ENCODE peak calls at places on chromosomes 7 and 10, in eight cellular contexts. One of them, this sample, is unnamed.

GRCh38 chr7:68224041-68224534 is 1227.5 kb downstream of the TYW1 start:
- DNase-seq in NCI-H1092: peak; percentile 94
- DNase-seq in RWPE1: no peak
- DNase-seq in T-helper 9 cell: no peak
- DNase-seq in stimulated activated naive CD8-positive, alpha-beta T cell treated with anti-CD3 and anti-CD28 coated beads, Interleukin-15, amount 100 ng/mL, for 72 hours: no peak
- DNase-seq in sigmoid colon: no peak
- DNase-seq in esophagus squamous epithelium: no peak
- DNase-seq in GDM1: no peak
- DNase-seq in this sample: no peak

GRCh38 chr10:96130326-96130758 is 245 bp downstream of the ZNF518A start:
- DNase-seq in NCI-H1092: peak; percentile 65
- DNase-seq in RWPE1: peak; percentile 78
- DNase-seq in T-helper 9 cell: peak; percentile 51
- DNase-seq in stimulated activated naive CD8-positive, alpha-beta T cell treated with anti-CD3 and anti-CD28 coated beads, Interleukin-15, amount 100 ng/mL, for 72 hours: peak; percentile 82
- DNase-seq in sigmoid colon: peak; percentile 78
- DNase-seq in esophagus squamous epithelium: peak; percentile 23
- DNase-seq in GDM1: peak; percentile 77
- DNase-seq in this sample: peak; percentile 58

GRCh38 chr7:64559206-64559605 is 3.7 kb downstream of the ZNF680 start:
- DNase-seq in NCI-H1092: no peak
- DNase-seq in RWPE1: no peak
- DNase-seq in T-helper 9 cell: no peak
- DNase-seq in stimulated activated naive CD8-positive, alpha-beta T cell treated with anti-CD3 and anti-CD28 coated beads, Interleukin-15, amount 100 ng/mL, for 72 hours: no peak
- DNase-seq in sigmoid colon: no peak
- DNase-seq in esophagus squamous epithelium: no peak
- DNase-seq in GDM1: no peak
- DNase-seq in this sample: no peak

GRCh38 chr7:139673230-139673629 is 104.6 kb downstream of the HIPK2 start:
- DNase-seq in NCI-H1092: no peak
- DNase-seq in RWPE1: no peak
- DNase-seq in T-helper 9 cell: no peak
- DNase-seq in stimulated activated naive CD8-positive, alpha-beta T cell treated with anti-CD3 and anti-CD28 coated beads, Interleukin-15, amount 100 ng/mL, for 72 hours: peak; percentile 72
- DNase-seq in sigmoid colon: no peak
- DNase-seq in esophagus squamous epithelium: no peak
- DNase-seq in GDM1: no peak
- DNase-seq in this sample: no peak

GRCh38 chr10:89706011-89706410 is 4.6 kb downstream of the KIF20B start:
- DNase-seq in NCI-H1092: no peak
- DNase-seq in RWPE1: no peak
- DNase-seq in T-helper 9 cell: no peak
- DNase-seq in stimulated activated naive CD8-positive, alpha-beta T cell treated with anti-CD3 and anti-CD28 coated beads, Interleukin-15, amount 100 ng/mL, for 72 hours: no peak
- DNase-seq in sigmoid colon: no peak
- DNase-seq in esophagus squamous epithelium: no peak
- DNase-seq in GDM1: no peak
- DNase-seq in this sample: no peak

GRCh38 chr7:42012786-42013360 is 224.1 kb downstream of the GLI3 start:
- DNase-seq in NCI-H1092: no peak
- DNase-seq in RWPE1: no peak
- DNase-seq in T-helper 9 cell: no peak
- DNase-seq in stimulated activated naive CD8-positive, alpha-beta T cell treated with anti-CD3 and anti-CD28 coated beads, Interleukin-15, amount 100 ng/mL, for 72 hours: no peak
- DNase-seq in sigmoid colon: no peak
- DNase-seq in esophagus squamous epithelium: no peak
- DNase-seq in GDM1: no peak
- DNase-seq in this sample: no peak

GRCh38 chr10:126235091-126235978 is 152.9 kb downstream of the ADAM12 start:
- DNase-seq in NCI-H1092: no peak
- DNase-seq in RWPE1: no peak
- DNase-seq in T-helper 9 cell: no peak
- DNase-seq in stimulated activated naive CD8-positive, alpha-beta T cell treated with anti-CD3 and anti-CD28 coated beads, Interleukin-15, amount 100 ng/mL, for 72 hours: no peak
- DNase-seq in sigmoid colon: no peak
- DNase-seq in esophagus squamous epithelium: no peak
- DNase-seq in GDM1: no peak
- DNase-seq in this sample: no peak

GRCh38 chr10:61301560-61301959 is 151.6 kb downstream of the TMEM26 start:
- DNase-seq in NCI-H1092: no peak
- DNase-seq in RWPE1: no peak
- DNase-seq in T-helper 9 cell: no peak
- DNase-seq in stimulated activated naive CD8-positive, alpha-beta T cell treated with anti-CD3 and anti-CD28 coated beads, Interleukin-15, amount 100 ng/mL, for 72 hours: no peak
- DNase-seq in sigmoid colon: no peak
- DNase-seq in esophagus squamous epithelium: no peak
- DNase-seq in GDM1: no peak
- DNase-seq in this sample: no peak

GRCh38 chr7:92737706-92738105 is 98.7 kb downstream of the CDK6 start:
- DNase-seq in NCI-H1092: no peak
- DNase-seq in RWPE1: no peak
- DNase-seq in T-helper 9 cell: no peak
- DNase-seq in stimulated activated naive CD8-positive, alpha-beta T cell treated with anti-CD3 and anti-CD28 coated beads, Interleukin-15, amount 100 ng/mL, for 72 hours: no peak
- DNase-seq in sigmoid colon: no peak
- DNase-seq in esophagus squamous epithelium: no peak
- DNase-seq in GDM1: no peak
- DNase-seq in this sample: no peak

GRCh38 chr10:10911471-10911921 is 106.2 kb upstream of the CELF2 start:
- DNase-seq in NCI-H1092: no peak
- DNase-seq in RWPE1: peak; percentile 87
- DNase-seq in T-helper 9 cell: no peak
- DNase-seq in stimulated activated naive CD8-positive, alpha-beta T cell treated with anti-CD3 and anti-CD28 coated beads, Interleukin-15, amount 100 ng/mL, for 72 hours: no peak
- DNase-seq in sigmoid colon: peak; percentile 93
- DNase-seq in esophagus squamous epithelium: no peak
- DNase-seq in GDM1: no peak
- DNase-seq in this sample: no peak

GRCh38 chr7:47782792-47783191 is 165.5 kb downstream of the PKD1L1 start:
- DNase-seq in NCI-H1092: no peak
- DNase-seq in RWPE1: no peak
- DNase-seq in T-helper 9 cell: no peak
- DNase-seq in stimulated activated naive CD8-positive, alpha-beta T cell treated with anti-CD3 and anti-CD28 coated beads, Interleukin-15, amount 100 ng/mL, for 72 hours: no peak
- DNase-seq in sigmoid colon: no peak
- DNase-seq in esophagus squamous epithelium: no peak
- DNase-seq in GDM1: no peak
- DNase-seq in this sample: no peak